ENCODE peak calls at places on chromosomes 11 and 22, in seven cellular contexts. One of them, this sample, is unnamed.

GRCh38 chr22:43370045-43370444 is 26.9 kb upstream of the SCUBE1 start:
- DNase-seq in left kidney: peak; percentile 61
- DNase-seq in naive thymus-derived CD8-positive, alpha-beta T cell: no peak
- DNase-seq in NAMALWA: no peak
- DNase-seq in AG09319: no peak
- DNase-seq in activated T-cell treated with anti-CD3 and anti-CD28 coated beads, Interleukin-2, amount 50 U/mL, for 1 hour: no peak
- DNase-seq in fibroblast of lung: no peak
- DNase-seq in this sample: no peak

GRCh38 chr11:73170140-73170539 is 28.0 kb upstream of the FCHSD2 start:
- DNase-seq in left kidney: no peak
- DNase-seq in naive thymus-derived CD8-positive, alpha-beta T cell: no peak
- DNase-seq in NAMALWA: no peak
- DNase-seq in AG09319: no peak
- DNase-seq in activated T-cell treated with anti-CD3 and anti-CD28 coated beads, Interleukin-2, amount 50 U/mL, for 1 hour: no peak
- DNase-seq in fibroblast of lung: no peak
- DNase-seq in this sample: no peak

GRCh38 chr11:12110201-12110713 is at the start of gene MICAL2:
- DNase-seq in left kidney: peak; percentile 95
- DNase-seq in naive thymus-derived CD8-positive, alpha-beta T cell: peak; percentile 85
- DNase-seq in NAMALWA: no peak
- DNase-seq in AG09319: peak; percentile 64
- DNase-seq in activated T-cell treated with anti-CD3 and anti-CD28 coated beads, Interleukin-2, amount 50 U/mL, for 1 hour: peak; percentile 87
- DNase-seq in fibroblast of lung: peak; percentile 85
- DNase-seq in this sample: peak; percentile 88

GRCh38 chr11:129326921-129327320 is 48.7 kb upstream of the BARX2 start:
- DNase-seq in left kidney: no peak
- DNase-seq in naive thymus-derived CD8-positive, alpha-beta T cell: no peak
- DNase-seq in NAMALWA: no peak
- DNase-seq in AG09319: no peak
- DNase-seq in activated T-cell treated with anti-CD3 and anti-CD28 coated beads, Interleukin-2, amount 50 U/mL, for 1 hour: no peak
- DNase-seq in fibroblast of lung: no peak
- DNase-seq in this sample: no peak

GRCh38 chr11:18277560-18278271 is 11.7 kb downstream of the SAA1 start:
- DNase-seq in left kidney: no peak
- DNase-seq in naive thymus-derived CD8-positive, alpha-beta T cell: no peak
- DNase-seq in NAMALWA: no peak
- DNase-seq in AG09319: no peak
- DNase-seq in activated T-cell treated with anti-CD3 and anti-CD28 coated beads, Interleukin-2, amount 50 U/mL, for 1 hour: no peak
- DNase-seq in fibroblast of lung: no peak
- DNase-seq in this sample: no peak

GRCh38 chr11:119470316-119471266 is 47.6 kb upstream of the THY1 start:
- DNase-seq in left kidney: no peak
- DNase-seq in naive thymus-derived CD8-positive, alpha-beta T cell: no peak
- DNase-seq in NAMALWA: no peak
- DNase-seq in AG09319: peak; percentile 90
- DNase-seq in activated T-cell treated with anti-CD3 and anti-CD28 coated beads, Interleukin-2, amount 50 U/mL, for 1 hour: no peak
- DNase-seq in fibroblast of lung: peak; percentile 98
- DNase-seq in this sample: no peak

GRCh38 chr22:27317961-27318360 is 483.6 kb downstream of the MN1 start:
- DNase-seq in left kidney: peak; percentile 78
- DNase-seq in naive thymus-derived CD8-positive, alpha-beta T cell: no peak
- DNase-seq in NAMALWA: no peak
- DNase-seq in AG09319: no peak
- DNase-seq in activated T-cell treated with anti-CD3 and anti-CD28 coated beads, Interleukin-2, amount 50 U/mL, for 1 hour: no peak
- DNase-seq in fibroblast of lung: no peak
- DNase-seq in this sample: no peak

GRCh38 chr22:44063462-44064371 is 39.6 kb downstream of the PARVB start:
- DNase-seq in left kidney: no peak
- DNase-seq in naive thymus-derived CD8-positive, alpha-beta T cell: no peak
- DNase-seq in NAMALWA: no peak
- DNase-seq in AG09319: no peak
- DNase-seq in activated T-cell treated with anti-CD3 and anti-CD28 coated beads, Interleukin-2, amount 50 U/mL, for 1 hour: no peak
- DNase-seq in fibroblast of lung: no peak
- DNase-seq in this sample: no peak

GRCh38 chr22:30314918-30315317 is 11.8 kb downstream of the TBC1D10A start:
- DNase-seq in left kidney: no peak
- DNase-seq in naive thymus-derived CD8-positive, alpha-beta T cell: no peak
- DNase-seq in NAMALWA: no peak
- DNase-seq in AG09319: no peak
- DNase-seq in activated T-cell treated with anti-CD3 and anti-CD28 coated beads, Interleukin-2, amount 50 U/mL, for 1 hour: peak; percentile 47
- DNase-seq in fibroblast of lung: no peak
- DNase-seq in this sample: no peak

GRCh38 chr11:34263462-34264186 is 94.2 kb downstream of the ABTB2 start:
- DNase-seq in left kidney: peak; percentile 29
- DNase-seq in naive thymus-derived CD8-positive, alpha-beta T cell: no peak
- DNase-seq in NAMALWA: no peak
- DNase-seq in AG09319: peak; percentile 56
- DNase-seq in activated T-cell treated with anti-CD3 and anti-CD28 coated beads, Interleukin-2, amount 50 U/mL, for 1 hour: no peak
- DNase-seq in fibroblast of lung: peak; percentile 59
- DNase-seq in this sample: no peak

GRCh38 chr11:124900464-124900863 is 2.8 kb upstream of the ROBO4 start:
- DNase-seq in left kidney: no peak
- DNase-seq in naive thymus-derived CD8-positive, alpha-beta T cell: no peak
- DNase-seq in NAMALWA: no peak
- DNase-seq in AG09319: peak; percentile 52
- DNase-seq in activated T-cell treated with anti-CD3 and anti-CD28 coated beads, Interleukin-2, amount 50 U/mL, for 1 hour: no peak
- DNase-seq in fibroblast of lung: peak; percentile 81
- DNase-seq in this sample: no peak

GRCh38 chr22:20299736-20300136 is 20.1 kb downstream of the DGCR6L start:
- DNase-seq in left kidney: peak; percentile 65
- DNase-seq in naive thymus-derived CD8-positive, alpha-beta T cell: no peak
- DNase-seq in NAMALWA: no peak
- DNase-seq in AG09319: no peak
- DNase-seq in activated T-cell treated with anti-CD3 and anti-CD28 coated beads, Interleukin-2, amount 50 U/mL, for 1 hour: no peak
- DNase-seq in fibroblast of lung: no peak
- DNase-seq in this sample: no peak

GRCh38 chr11:43790444-43790794 is 90.2 kb upstream of the ALKBH3 start:
- DNase-seq in left kidney: no peak
- DNase-seq in naive thymus-derived CD8-positive, alpha-beta T cell: no peak
- DNase-seq in NAMALWA: no peak
- DNase-seq in AG09319: no peak
- DNase-seq in activated T-cell treated with anti-CD3 and anti-CD28 coated beads, Interleukin-2, amount 50 U/mL, for 1 hour: no peak
- DNase-seq in fibroblast of lung: peak; percentile 11
- DNase-seq in this sample: no peak

GRCh38 chr22:25351631-25352293 is 132.3 kb downstream of the CRYBB2 start:
- DNase-seq in left kidney: no peak
- DNase-seq in naive thymus-derived CD8-positive, alpha-beta T cell: no peak
- DNase-seq in NAMALWA: no peak
- DNase-seq in AG09319: no peak
- DNase-seq in activated T-cell treated with anti-CD3 and anti-CD28 coated beads, Interleukin-2, amount 50 U/mL, for 1 hour: no peak
- DNase-seq in fibroblast of lung: no peak
- DNase-seq in this sample: no peak

GRCh38 chr22:44519895-44520294 is 21.9 kb upstream of the RTL6 start:
- DNase-seq in left kidney: no peak
- DNase-seq in naive thymus-derived CD8-positive, alpha-beta T cell: no peak
- DNase-seq in NAMALWA: no peak
- DNase-seq in AG09319: no peak
- DNase-seq in activated T-cell treated with anti-CD3 and anti-CD28 coated beads, Interleukin-2, amount 50 U/mL, for 1 hour: no peak
- DNase-seq in fibroblast of lung: no peak
- DNase-seq in this sample: no peak

GRCh38 chr11:116339306-116339705 is 433.5 kb downstream of the BUD13 start:
- DNase-seq in left kidney: no peak
- DNase-seq in naive thymus-derived CD8-positive, alpha-beta T cell: no peak
- DNase-seq in NAMALWA: no peak
- DNase-seq in AG09319: no peak
- DNase-seq in activated T-cell treated with anti-CD3 and anti-CD28 coated beads, Interleukin-2, amount 50 U/mL, for 1 hour: no peak
- DNase-seq in fibroblast of lung: no peak
- DNase-seq in this sample: no peak